ENCODE peak calls at places on chromosomes 12 and 14, in six cellular contexts. A is HTR-8/SVneo; B is dermis blood vessel endothelial cell; M is DMS153; C is CD8-positive, alpha-beta T cell; L is left cardiac atrium. U is an unnamed sample.

GRCh38 chr14:32102152-32102787 is 25.2 kb downstream of the ARHGAP5 start:
- DNase-seq in A (no peak), B (no peak), M (no peak), C (no peak), L (no peak), U (no peak)

GRCh38 chr14:100771121-100771800 is 44.6 kb downstream of the DLK1 start:
- DNase-seq in A (no peak), B (no peak), M (no peak), C (no peak), L (no peak), U (no peak)

GRCh38 chr12:64931321-64931720 is 106.9 kb downstream of the TBC1D30 start:
- DNase-seq in A (no peak), B (no peak), M (no peak), C (no peak), L (no peak), U (no peak)

GRCh38 chr12:81492131-81492720 is 266.9 kb downstream of the PPFIA2 start:
- DNase-seq in A (no peak), B (no peak), M (no peak), C (no peak), L (no peak), U (no peak)

GRCh38 chr12:9604288-9604687 is 3.4 kb downstream of the KLRB1 start:
- DNase-seq in A (no peak), B (no peak), M (no peak), C (no peak), L (no peak), U (no peak)

GRCh38 chr14:105918496-105919262 is 392.3 kb downstream of the TMEM121 start:
- DNase-seq in A (no peak), B (no peak), M (no peak), C (no peak), L (peak), U (peak)

GRCh38 chr12:21634245-21634644 is 23.4 kb downstream of the LDHB start:
- DNase-seq in A (no peak), B (no peak), M (no peak), C (no peak), L (no peak), U (no peak)

GRCh38 chr12:88300931-88301330 is 158.8 kb downstream of the TMTC3 start:
- DNase-seq in A (no peak), B (no peak), M (no peak), C (no peak), L (no peak), U (no peak)

GRCh38 chr12:47818701-47819543 is 781 bp downstream of the HDAC7 start:
- DNase-seq in A (no peak), B (peak), M (no peak), C (peak), L (peak), U (peak)

GRCh38 chr12:84856156-84856900 is 56.3 kb downstream of the SLC6A15 start:
- DNase-seq in A (no peak), B (no peak), M (no peak), C (no peak), L (no peak), U (no peak)